ENCODE peak calls at places on chromosomes 13 and 19, in four cellular contexts. E, H, J and O are unnamed samples. For H3K36me3, the result is how much of the 10 kb centered on the place peaks cover.

GRCh38 chr13:101487046-101487830 is 34.8 kb downstream of the ITGBL1 start:
- DNase-seq in E (no peak), H (no peak), J (no peak), O (no peak)

GRCh38 chr13:31111136-31111535 is 50.6 kb downstream of the HSPH1 start:
- DNase-seq in E (no peak), H (no peak), J (no peak), O (no peak)

GRCh38 chr19:28472843-28473242 is 740.1 kb downstream of the UQCRFS1 start:
- DNase-seq in E (no peak), H (no peak), J (no peak), O (no peak)

GRCh38 chr13:44578064-44578394 is 1.9 kb upstream of the TSC22D1 start:
- DNase-seq in E (peak), H (no peak), J (no peak), O (no peak)

GRCh38 chr13:91946498-91947070 is 548.2 kb downstream of the GPC5 start:
- DNase-seq in E (peak), H (peak), J (no peak), O (peak)

GRCh38 chr19:17259118-17259780 is 5.3 kb downstream of the USHBP1 start:
- DNase-seq in E (peak), H (no peak), J (no peak), O (peak)

GRCh38 chr13:79295906-79296564 is 110.0 kb downstream of the RBM26 start:
- DNase-seq in E (no peak), H (peak), J (no peak), O (no peak)

GRCh38 chr13:57631607-57632275 is at the start of gene PCDH17:
- DNase-seq in E (peak), H (no peak), J (no peak), O (peak)

GRCh38 chr19:6220385-6221191 is 59.2 kb downstream of the MLLT1 start:
- DNase-seq in E (no peak), H (no peak), J (no peak), O (no peak)

GRCh38 chr19:48618278-48618915 is 581 bp downstream of the RPL18 start:
- DNase-seq in E (no peak), H (no peak), J (no peak), O (no peak)

GRCh38 chr19:43311256-43311655 is 41.9 kb upstream of the PSG9 start:
- DNase-seq in E (no peak), H (no peak), J (no peak), O (no peak)

GRCh38 chr13:26785845-26786630 is 25.5 kb upstream of the GPR12 start:
- DNase-seq in E (peak), H (no peak), J (peak), O (no peak)

GRCh38 chr13:113962975-113963374 is 10.9 kb downstream of the C13orf46 start:
- DNase-seq in E (no peak), H (no peak), J (no peak), O (no peak)

GRCh38 chr19:43572172-43572588 is 3.1 kb downstream of the XRCC1 start:
- DNase-seq in E (no peak), H (no peak), J (no peak), O (no peak)

GRCh38 chr13:77429320-77430142 is 102.6 kb upstream of the MYCBP2 start:
- DNase-seq in E (no peak), H (peak), J (no peak), O (no peak)

GRCh38 chr19:47374876-47375693 is 26.0 kb downstream of the DHX34 start:
- DNase-seq in E (no peak), H (no peak), J (no peak), O (no peak)

GRCh38 chr19:16403151-16403977 is 68.4 kb downstream of the EPS15L1 start:
- DNase-seq in E (no peak), H (no peak), J (no peak), O (no peak)

GRCh38 chr13:105497597-105497996 is 1037.9 kb downstream of the EFNB2 start:
- DNase-seq in E (no peak), H (peak), J (no peak), O (no peak)

GRCh38 chr19:30649934-30650614 is 277.9 kb downstream of the ZNF536 start:
- DNase-seq in E (peak), H (peak), J (peak), O (peak)

GRCh38 chr13:35826626-35827254 is 304.4 kb downstream of the DCLK1 start:
- DNase-seq in E (peak), H (no peak), J (no peak), O (no peak)

GRCh38 chr13:19589312-19589711 is 28.0 kb upstream of the TPTE2 start:
- DNase-seq in E (no peak), H (no peak), J (no peak), O (no peak)

GRCh38 chr13:91546865-91547264 is 148.4 kb downstream of the GPC5 start:
- DNase-seq in E (no peak), H (no peak), J (no peak), O (no peak)

GRCh38 chr13:106259928-106260327 is 275.5 kb downstream of the EFNB2 start:
- DNase-seq in E (no peak), H (no peak), J (no peak), O (no peak)

GRCh38 chr13:95710313-95710712 is 33.4 kb downstream of the DNAJC3 start:
- DNase-seq in E (no peak), H (peak), J (no peak), O (peak)

GRCh38 chr19:10120538-10121198 is 969 bp upstream of the EIF3G start:
- DNase-seq in E (no peak), H (peak), J (no peak), O (peak)

GRCh38 chr19:16417660-16418596 is 53.8 kb downstream of the EPS15L1 start:
- DNase-seq in E (peak), H (peak), J (peak), O (peak)

GRCh38 chr19:4781851-4782250 is 9.7 kb upstream of the FEM1A start:
- DNase-seq in E (no peak), H (no peak), J (no peak), O (no peak)

GRCh38 chr19:48006762-48007161 is 12.3 kb downstream of the ELSPBP1 start:
- DNase-seq in E (peak), H (no peak), J (no peak), O (no peak)

GRCh38 chr13:112575680-112576079 is 12.3 kb downstream of the TUBGCP3 start:
- DNase-seq in E (peak), H (no peak), J (no peak), O (no peak)

GRCh38 chr19:46748325-46749109 is 2.3 kb upstream of the STRN4 start:
- DNase-seq in E (peak), H (peak), J (peak), O (peak)

DNA sequence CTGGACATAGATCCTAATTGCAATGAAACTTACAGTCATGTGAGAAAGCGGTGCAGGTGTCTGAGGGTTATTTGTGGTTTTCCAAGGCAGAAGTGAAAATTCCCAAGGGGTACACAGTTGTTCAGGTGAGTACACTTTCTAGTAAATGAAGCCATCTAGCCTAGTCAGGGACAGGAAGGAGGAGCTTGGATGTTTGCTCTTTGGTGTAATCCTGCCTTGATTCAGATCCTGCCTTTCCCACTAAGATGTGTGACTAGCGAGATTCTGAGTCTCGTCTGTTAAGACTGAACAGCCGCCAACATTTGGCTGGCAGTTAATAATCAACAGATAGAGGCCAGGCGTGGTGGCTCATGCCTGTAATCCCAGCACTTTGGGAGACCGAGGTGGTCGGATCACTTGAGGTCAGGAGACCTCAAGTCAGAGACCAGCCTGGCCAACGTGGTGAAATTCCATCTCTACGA is 2.5 kb downstream of the RPS9 start:
- DNase-seq in E (no peak), H (peak), J (no peak), O (no peak)
- H3K36me3 ChIP-seq in E (under half), H (half or more), J (under half), O (half or more)

DNA sequence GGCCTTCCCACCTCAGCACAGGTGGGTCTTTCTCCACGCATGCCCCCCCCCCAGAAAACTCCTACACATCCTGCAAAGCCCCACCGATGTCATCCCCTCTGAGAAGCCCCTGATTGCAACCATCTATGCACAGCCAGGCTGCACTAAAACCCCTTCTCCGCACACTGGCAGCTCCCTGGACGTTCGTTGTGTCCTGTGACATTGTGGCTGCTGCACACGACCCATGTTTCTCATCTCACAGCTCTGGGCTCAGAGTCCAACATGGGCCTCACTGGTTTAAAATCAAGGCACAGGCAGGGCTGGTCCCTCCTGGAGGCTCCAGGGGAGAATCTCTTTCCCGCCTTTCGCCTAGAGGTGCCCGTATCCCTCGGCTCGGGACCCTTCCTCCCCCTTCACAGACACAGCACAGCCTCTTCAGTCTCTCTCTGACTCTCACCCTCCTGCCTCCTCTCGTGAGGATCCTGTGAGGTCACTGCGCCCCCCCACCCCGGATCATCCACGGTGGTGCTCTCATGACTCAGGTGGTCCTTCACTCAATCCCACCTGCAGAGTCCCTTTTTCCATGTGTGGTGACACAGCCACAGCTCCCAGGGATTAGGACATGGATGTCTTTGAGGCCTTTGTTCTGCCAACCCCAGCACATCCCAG is 71.2 kb downstream of the GADD45B start:
- DNase-seq in E (no peak), H (no peak), J (no peak), O (no peak)
- H3K27ac ChIP-seq in E (no peak), H (no peak), J (no peak), O (peak)

DNA sequence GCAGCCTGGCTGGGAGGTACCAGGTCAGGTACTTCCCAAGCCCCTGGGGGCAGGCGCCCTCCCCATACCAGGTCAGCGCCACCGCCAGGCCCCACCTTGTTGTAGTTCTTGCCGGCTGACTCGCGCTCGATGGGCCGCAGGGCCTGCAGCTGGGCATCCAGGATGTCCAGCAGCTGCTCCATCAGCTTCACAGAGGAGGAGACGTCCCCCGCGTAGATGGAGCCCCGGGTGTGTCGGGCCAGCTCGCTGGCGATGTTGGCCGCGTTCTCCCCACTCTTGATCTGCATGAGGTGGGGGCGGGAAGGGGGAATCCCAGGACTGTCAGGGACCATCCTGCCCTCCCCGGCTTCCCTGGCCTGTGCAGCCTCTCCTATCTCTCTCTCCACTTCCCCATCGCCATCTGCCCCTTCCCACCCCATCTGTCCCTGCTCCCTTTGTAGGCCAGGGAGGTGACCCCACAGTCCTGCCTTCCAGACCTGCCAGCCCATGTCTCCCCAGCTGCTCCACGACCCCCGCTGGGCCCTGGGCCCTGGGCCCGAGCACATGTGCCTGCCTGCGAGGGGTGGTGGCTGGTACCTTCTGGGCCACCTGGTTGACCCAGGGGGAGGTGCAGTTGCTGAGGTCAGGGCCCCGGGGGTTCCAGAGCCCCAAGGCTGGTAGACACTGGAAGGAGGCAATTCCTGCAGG is 23.8 kb upstream of the ASF1B start:
- DNase-seq in E (no peak), H (no peak), J (no peak), O (no peak)
- H3K36me3 ChIP-seq in E (under half), H (under half), J (under half), O (under half)

GRCh38 chr19:52917531-52917930 is 5.7 kb downstream of the ZNF888 start:
- DNase-seq in E (no peak), H (no peak), J (no peak), O (no peak)
- H3K27ac ChIP-seq in E (no peak), H (no peak), J (no peak), O (no peak)

GRCh38 chr19:52211203-52211602 is 21.4 kb downstream of the PPP2R1A start:
- DNase-seq in E (no peak), H (no peak), J (no peak), O (no peak)

GRCh38 chr19:52211926-52212571 is 22.2 kb downstream of the PPP2R1A start:
- DNase-seq in E (no peak), H (peak), J (no peak), O (no peak)

GRCh38 chr19:52216401-52216800 is 26.5 kb downstream of the PPP2R1A start:
- DNase-seq in E (no peak), H (no peak), J (no peak), O (no peak)

GRCh38 chr19:52212572-52213255 is 22.9 kb downstream of the PPP2R1A start:
- DNase-seq in E (no peak), H (no peak), J (no peak), O (no peak)

GRCh38 chr19:52214241-52214640 is 24.4 kb downstream of the PPP2R1A start:
- DNase-seq in E (no peak), H (peak), J (no peak), O (no peak)
- H3K36me3 ChIP-seq in E (under half), H (half or more), J (half or more), O (half or more)

DNA sequence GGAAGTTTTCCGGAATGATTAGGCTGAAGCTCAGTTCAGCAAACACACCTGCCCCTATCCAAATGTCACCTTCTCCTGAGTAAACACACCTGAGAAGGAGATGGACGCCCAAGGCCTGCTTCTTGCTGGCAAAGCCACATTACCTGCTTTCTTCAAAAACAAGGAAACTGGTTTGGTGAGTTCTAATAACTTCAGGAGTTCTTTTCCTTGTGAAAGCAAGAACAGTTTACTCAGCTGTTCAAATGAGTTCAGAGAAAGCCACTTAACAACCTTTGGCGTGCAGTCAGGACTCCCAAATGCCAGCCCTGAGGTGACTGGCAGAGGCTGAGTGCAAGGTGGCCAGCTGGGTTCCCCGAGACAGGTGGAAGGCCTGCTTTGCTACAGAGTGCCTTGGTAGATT is 160.5 kb downstream of the STK24 start:
- DNase-seq in E (no peak), H (peak), J (no peak), O (no peak)
- H3K27ac ChIP-seq in E (no peak), H (peak), J (no peak), O (no peak)

DNA sequence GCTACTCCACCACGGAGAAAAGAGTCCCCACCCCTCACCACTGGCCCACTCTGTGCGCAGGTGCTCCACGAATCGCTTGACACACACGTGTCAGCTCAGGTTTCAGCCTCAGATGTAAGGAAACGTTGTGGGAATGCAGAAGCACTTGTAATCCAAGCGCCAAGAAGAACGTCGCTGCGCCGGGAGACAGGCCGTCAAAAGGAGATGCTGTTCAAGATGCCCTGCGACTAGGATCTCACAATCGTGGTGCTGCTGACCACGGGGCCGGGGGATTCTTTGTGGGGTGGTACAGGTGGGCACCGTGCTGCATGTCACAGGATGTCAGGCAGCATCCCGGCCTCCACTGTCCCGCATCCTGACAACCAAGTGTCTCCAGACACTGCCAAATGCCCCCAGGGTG is 16.9 kb upstream of the SIGLEC11 start:
- DNase-seq in E (no peak), H (no peak), J (no peak), O (no peak)
- H3K36me3 ChIP-seq in E (under half), H (under half), J (under half), O (under half)

DNA sequence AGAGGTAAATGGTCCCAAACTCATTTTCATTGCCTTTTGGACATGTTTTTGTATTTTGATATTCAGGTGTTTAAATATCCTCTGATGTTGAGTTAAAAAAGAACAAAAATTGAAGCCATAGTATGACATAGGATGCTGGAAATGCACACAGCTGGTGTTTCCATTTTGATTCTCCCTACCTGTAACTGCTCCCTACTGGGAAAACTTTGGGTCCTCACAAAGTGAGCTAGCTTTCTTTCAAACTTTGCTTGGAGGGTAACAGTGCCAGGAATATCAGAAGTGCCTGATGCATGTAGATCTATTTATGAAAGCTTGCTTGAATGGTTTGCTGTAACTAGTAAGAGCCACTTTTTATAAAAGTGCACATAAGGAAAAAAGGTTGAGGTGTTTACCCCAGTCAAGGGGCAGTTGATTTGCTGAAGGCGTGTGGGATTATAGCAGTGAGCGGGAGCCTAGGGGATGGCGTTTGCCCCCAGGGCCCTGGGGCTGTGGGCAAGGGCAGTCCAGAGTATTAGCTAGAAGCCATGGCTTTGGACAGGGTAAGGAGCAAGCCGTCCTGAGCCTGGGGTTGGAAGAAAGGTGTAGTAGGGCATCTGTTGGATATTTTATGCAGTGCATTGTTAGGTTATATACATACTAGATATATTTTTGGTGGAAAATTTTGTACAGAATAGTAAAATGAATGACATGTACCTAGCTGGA is 4.3 kb downstream of the RPS9 start:
- DNase-seq in E (no peak), H (no peak), J (no peak), O (no peak)
- H3K27ac ChIP-seq in E (no peak), H (no peak), J (no peak), O (peak)